ENCODE peak calls at places on chromosomes 4 and X, in four cellular contexts. S is GM12878, M is SK-N-SH, Z is GM12891. E is an unnamed sample.

GRCh38 chr4:44425614-44426208 is 22.9 kb downstream of the KCTD8 start:
- DNase-seq in S (no peak), M (peak), Z (no peak), E (no peak)

GRCh38 chr4:1330761-1331590 is 16.0 kb upstream of the UVSSA start:
- DNase-seq in S (no peak), M (peak), Z (no peak), E (no peak)

GRCh38 chr4:54632537-54632936 is 25.2 kb upstream of the KIT start:
- DNase-seq in S (no peak), M (no peak), Z (no peak), E (no peak)

GRCh38 chr4:186486172-186486571 is 69.2 kb downstream of the MTNR1A start:
- DNase-seq in S (no peak), M (peak), Z (no peak), E (no peak)

GRCh38 chr4:91118597-91118996 is 991.4 kb downstream of the CCSER1 start:
- DNase-seq in S (no peak), M (no peak), Z (no peak), E (no peak)

GRCh38 chr4:55382515-55383003 is 13.2 kb upstream of the TMEM165 start:
- DNase-seq in S (no peak), M (no peak), Z (no peak), E (no peak)

GRCh38 chr4:41933997-41934812 is 1.0 kb upstream of the TMEM33 start:
- DNase-seq in S (no peak), M (no peak), Z (no peak), E (no peak)

GRCh38 chr4:121873604-121874003 is 3.3 kb upstream of the BBS7 start:
- DNase-seq in S (peak), M (no peak), Z (no peak), E (no peak)

GRCh38 chr4:64508089-64508488 is 98.8 kb upstream of the TECRL start:
- DNase-seq in S (no peak), M (no peak), Z (no peak), E (no peak)

GRCh38 chr4:337932-338758 is 531 bp downstream of the ZNF141 start:
- DNase-seq in S (no peak), M (no peak), Z (no peak), E (no peak)

GRCh38 chr4:177010421-177010820 is 217.7 kb upstream of the VEGFC start:
- DNase-seq in S (no peak), M (no peak), Z (no peak), E (no peak)

GRCh38 chrX:9352683-9353430 is 112.0 kb upstream of the TBL1X start:
- DNase-seq in S (peak), M (no peak), Z (no peak), E (no peak)

GRCh38 chr4:123506311-123506685 is 109.7 kb downstream of the SPRY1 start:
- DNase-seq in S (no peak), M (no peak), Z (no peak), E (no peak)

GRCh38 chr4:138400528-138400927 is 158.4 kb upstream of the SLC7A11 start:
- DNase-seq in S (no peak), M (no peak), Z (no peak), E (no peak)

GRCh38 chr4:103934178-103934789 is 214.5 kb upstream of the TACR3 start:
- DNase-seq in S (no peak), M (peak), Z (peak), E (no peak)

GRCh38 chr4:139734875-139735380 is 69.3 kb downstream of the MGST2 start:
- DNase-seq in S (no peak), M (peak), Z (peak), E (peak)
- TF ChIP-seq POLR2AphosphoS5 in S (no peak), M (no peak), Z (no peak), E (no peak)

DNA sequence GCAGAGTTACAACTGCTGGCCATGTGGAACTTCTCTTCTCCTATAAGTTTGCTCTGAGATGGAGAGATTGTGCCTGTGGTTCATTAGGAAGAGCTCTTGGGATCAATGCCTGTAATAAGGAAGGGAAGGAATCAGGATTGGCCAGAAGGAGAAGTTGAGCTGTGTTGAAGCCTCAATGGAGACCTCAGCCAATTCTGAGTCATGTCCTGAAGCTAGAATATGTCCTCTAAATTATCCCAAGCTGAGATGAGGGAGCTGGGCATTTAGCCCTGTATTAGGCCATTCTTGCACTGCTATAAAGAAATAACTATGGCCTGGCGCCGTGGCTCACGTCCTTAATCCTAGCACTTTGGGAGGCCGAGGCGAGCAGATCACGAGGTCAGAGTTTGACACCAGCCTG is 85.4 kb upstream of the DHX15 start:
- DNase-seq in S (no peak), M (no peak), Z (no peak), E (no peak)
- TF ChIP-seq TAF1 in S (no peak), M (no peak), Z (no peak), E (no peak)

GRCh38 chr4:71550220-71551190 is 211.7 kb downstream of the SLC4A4 start:
- DNase-seq in S (no peak), M (no peak), Z (no peak), E (no peak)
- TF ChIP-seq POLR2AphosphoS5 in S (no peak), M (no peak), Z (no peak), E (no peak)

DNA sequence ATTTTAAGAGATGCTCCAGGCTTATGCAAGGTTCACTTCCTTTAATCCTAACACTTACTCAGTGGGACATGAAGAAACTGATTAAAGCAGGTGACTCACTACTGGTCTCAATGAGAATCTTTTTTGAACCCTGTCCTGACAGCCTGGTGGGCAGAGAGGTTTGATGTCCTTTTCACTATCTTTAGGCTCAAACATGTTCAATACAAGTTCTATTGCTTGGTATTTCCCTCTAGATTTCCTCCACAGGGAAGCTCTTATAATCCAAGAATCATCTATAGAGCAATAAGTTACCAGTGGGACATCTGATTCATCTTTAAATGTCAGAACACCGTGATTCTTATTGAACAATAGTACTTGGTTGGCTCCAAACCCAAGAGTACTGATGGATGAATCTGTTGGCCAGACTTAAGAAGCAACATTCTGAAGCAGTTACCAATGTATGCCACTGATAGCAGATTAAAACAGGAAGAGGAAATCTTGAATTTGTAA is 43.6 kb downstream of the FGFBP1 start:
- DNase-seq in S (no peak), M (no peak), Z (no peak), E (no peak)
- TF ChIP-seq TAF1 in S (no peak), M (no peak), Z (no peak), E (no peak)

GRCh38 chr4:84573738-84574720 is 8.9 kb upstream of the CDS1 start:
- DNase-seq in S (no peak), M (no peak), Z (no peak), E (no peak)
- TF ChIP-seq POLR2AphosphoS5 in S (no peak), M (no peak), Z (no peak), E (no peak)

E was measured in GM12892.